ENCODE peak calls at places on chromosomes 12 and 14, in eight cellular contexts. G is adipocyte; K is activated CD4-positive, alpha-beta T cell treated with anti-CD3 and anti-CD28 coated beads, Interleukin-2, amount 50 U/mL, for 1 hour; T is H1; E is adrenal gland; P is GM23248; U is mammary epithelial cell; M is NCI-H1048. Q is an unnamed sample.

GRCh38 chr12:114961491-114961890 is 277.5 kb upstream of the TBX3 start:
- DNase-seq in G (no peak), K (no peak), T (no peak), E (no peak), P (no peak), U (no peak), M (no peak), Q (no peak)

GRCh38 chr14:95320076-95320895 is 578 bp upstream of the CLMN start:
- DNase-seq in G (no peak), K (no peak), T (peak), E (peak), P (no peak), U (no peak), M (no peak), Q (no peak)

GRCh38 chr12:6085841-6086240 is 38.6 kb downstream of the VWF start:
- DNase-seq in G (no peak), K (no peak), T (no peak), E (no peak), P (no peak), U (no peak), M (no peak), Q (no peak)

GRCh38 chr14:51157012-51157411 is 62.1 kb upstream of the TRIM9 start:
- DNase-seq in G (peak), K (no peak), T (no peak), E (no peak), P (peak), U (peak), M (no peak), Q (no peak)

GRCh38 chr14:70339039-70339438 is 20.4 kb downstream of the COX16 start:
- DNase-seq in G (no peak), K (no peak), T (no peak), E (no peak), P (no peak), U (no peak), M (no peak), Q (no peak)

GRCh38 chr14:67487332-67487731 is 1.2 kb downstream of the TMEM229B start:
- DNase-seq in G (no peak), K (no peak), T (no peak), E (no peak), P (no peak), U (no peak), M (no peak), Q (no peak)

GRCh38 chr12:116266631-116267349 is 10.7 kb downstream of the MED13L start:
- DNase-seq in G (no peak), K (no peak), T (no peak), E (no peak), P (peak), U (peak), M (no peak), Q (no peak)

GRCh38 chr12:108826115-108826806 is 31.1 kb downstream of the SSH1 start:
- DNase-seq in G (peak), K (no peak), T (no peak), E (peak), P (peak), U (no peak), M (no peak), Q (no peak)

GRCh38 chr14:23523229-23524016 is 28.1 kb downstream of the ZFHX2 start:
- DNase-seq in G (no peak), K (no peak), T (no peak), E (no peak), P (no peak), U (no peak), M (no peak), Q (no peak)

GRCh38 chr12:89528434-89528833 is 2.6 kb upstream of the POC1B start:
- DNase-seq in G (no peak), K (no peak), T (no peak), E (no peak), P (no peak), U (no peak), M (no peak), Q (no peak)

GRCh38 chr14:91755560-91755959 is 23.7 kb upstream of the CATSPERB start:
- DNase-seq in G (peak), K (no peak), T (no peak), E (no peak), P (peak), U (peak), M (no peak), Q (no peak)

GRCh38 chr14:76958975-76959710 is 69.4 kb downstream of the IRF2BPL start:
- DNase-seq in G (peak), K (no peak), T (no peak), E (no peak), P (peak), U (peak), M (no peak), Q (no peak)

GRCh38 chr14:65291561-65291960 is 121.0 kb upstream of the FUT8 start:
- DNase-seq in G (no peak), K (no peak), T (no peak), E (no peak), P (no peak), U (no peak), M (no peak), Q (no peak)

GRCh38 chr12:10721654-10722501 is 1.2 kb downstream of the YBX3 start:
- DNase-seq in G (peak), K (peak), T (peak), E (peak), P (peak), U (peak), M (peak), Q (no peak)

GRCh38 chr14:61694830-61695694 is at the start of gene HIF1A:
- DNase-seq in G (peak), K (peak), T (peak), E (peak), P (peak), U (peak), M (peak), Q (peak)

GRCh38 chr12:32455607-32456063 is 56.3 kb downstream of the FGD4 start:
- DNase-seq in G (peak), K (no peak), T (no peak), E (peak), P (peak), U (peak), M (no peak), Q (no peak)

GRCh38 chr14:22976620-22977433 is 5.5 kb downstream of the AJUBA start:
- DNase-seq in G (peak), K (no peak), T (no peak), E (no peak), P (peak), U (peak), M (peak), Q (no peak)

GRCh38 chr12:90978117-90978770 is 23.3 kb upstream of the CCER1 start:
- DNase-seq in G (peak), K (no peak), T (no peak), E (no peak), P (peak), U (peak), M (no peak), Q (no peak)

GRCh38 chr12:88816201-88816600 is 235.9 kb upstream of the KITLG start:
- DNase-seq in G (no peak), K (no peak), T (no peak), E (no peak), P (no peak), U (peak), M (no peak), Q (no peak)

GRCh38 chr14:96053600-96054381 is 14.6 kb downstream of the C14orf132 start:
- DNase-seq in G (peak), K (no peak), T (peak), E (peak), P (peak), U (peak), M (no peak), Q (no peak)

GRCh38 chr12:23253191-23253590 is 628.2 kb downstream of the ETNK1 start:
- DNase-seq in G (no peak), K (no peak), T (no peak), E (no peak), P (no peak), U (no peak), M (no peak), Q (no peak)

GRCh38 chr12:65229441-65229840 is 49.0 kb upstream of the MSRB3 start:
- DNase-seq in G (peak), K (no peak), T (no peak), E (no peak), P (peak), U (peak), M (no peak), Q (no peak)

GRCh38 chr12:65959452-65959851 is 135.2 kb downstream of the HMGA2 start:
- DNase-seq in G (no peak), K (no peak), T (no peak), E (no peak), P (no peak), U (no peak), M (no peak), Q (no peak)

GRCh38 chr14:26394114-26394855 is 203.5 kb downstream of the NOVA1 start:
- DNase-seq in G (peak), K (no peak), T (no peak), E (no peak), P (peak), U (no peak), M (no peak), Q (no peak)

GRCh38 chr14:67413806-67414769 is 2.1 kb upstream of the PLEK2 start:
- DNase-seq in G (peak), K (no peak), T (no peak), E (no peak), P (peak), U (peak), M (no peak), Q (no peak)

GRCh38 chr12:26011099-26011498 is 52.6 kb downstream of the RASSF8 start:
- DNase-seq in G (peak), K (no peak), T (no peak), E (no peak), P (peak), U (peak), M (no peak), Q (no peak)

GRCh38 chr12:108616941-108617858 is 16.5 kb downstream of the SELPLG start:
- DNase-seq in G (no peak), K (peak), T (no peak), E (no peak), P (no peak), U (peak), M (no peak), Q (no peak)